ENCODE peak calls at places on chromosome 13, in eight cellular contexts. Z is adrenal gland, H is left ventricle myocardium inferior, J is NT2/D1, E is hepatocyte, Q is AG09309, F is HL-60, N is cardiac muscle cell. U is an unnamed sample.

GRCh38 chr13:40433577-40433976 is 232.9 kb downstream of the FOXO1 start:
- DNase-seq in H (no peak), E (no peak), J (no peak), N (no peak), Q (no peak), Z (no peak), F (peak; percentile 42), U (no peak)

GRCh38 chr13:91704398-91704797 is 306.0 kb downstream of the GPC5 start:
- DNase-seq in H (no peak), F (no peak), E (no peak), Z (no peak), J (no peak), N (no peak), Q (no peak), U (peak; percentile 23)

GRCh38 chr13:40169476-40169875 is 497.0 kb downstream of the FOXO1 start:
- DNase-seq in H (no peak), E (no peak), F (no peak), J (no peak), Q (no peak), N (no peak), Z (no peak), U (no peak)

GRCh38 chr13:66532845-66533244 is 697.3 kb downstream of the PCDH9 start:
- DNase-seq in F (no peak), N (no peak), J (no peak), Q (no peak), E (no peak), H (no peak), Z (no peak), U (no peak)

GRCh38 chr13:110305949-110306339 is 1.0 kb downstream of the COL4A1 start:
- DNase-seq in J (no peak), Q (no peak), N (no peak), E (no peak), H (no peak), F (no peak), Z (no peak), U (no peak)

GRCh38 chr13:78121459-78122348 is 203.1 kb upstream of the EDNRB start:
- DNase-seq in J (peak; percentile 70), H (peak; percentile 31), Q (peak; percentile 14), F (peak; percentile 71), Z (peak; percentile 39), N (peak; percentile 66), E (peak; percentile 73), U (peak; percentile 34)

GRCh38 chr13:77988355-77988754 is 69.7 kb upstream of the EDNRB start:
- DNase-seq in H (no peak), F (no peak), E (no peak), N (no peak), Z (no peak), J (no peak), Q (no peak), U (no peak)

GRCh38 chr13:109669956-109670355 is 116.4 kb downstream of the IRS2 start:
- DNase-seq in F (no peak), Q (no peak), H (no peak), E (no peak), J (no peak), Z (no peak), N (no peak), U (no peak)

GRCh38 chr13:73169971-73170370 is 111.2 kb downstream of the KLF5 start:
- DNase-seq in Z (no peak), J (no peak), E (no peak), Q (no peak), H (no peak), N (no peak), F (no peak), U (no peak)

GRCh38 chr13:110912651-110913051 is 2.2 kb downstream of the ANKRD10 start:
- DNase-seq in E (peak; percentile 38), F (peak; percentile 11), J (no peak), Z (no peak), H (no peak), Q (no peak), N (peak; percentile 39), U (peak; percentile 20)

GRCh38 chr13:71587778-71588177 is 279.2 kb downstream of the DACH1 start:
- DNase-seq in Z (no peak), F (no peak), E (no peak), Q (no peak), J (no peak), N (no peak), H (no peak), U (no peak)

GRCh38 chr13:32829269-32829668 is 187.0 kb upstream of the KL start:
- DNase-seq in E (no peak), H (no peak), Q (no peak), J (no peak), Z (no peak), F (no peak), N (no peak), U (no peak)

GRCh38 chr13:113001251-113002140 is 32.5 kb downstream of the MCF2L start:
- DNase-seq in E (peak; percentile 83), Q (no peak), J (peak; percentile 48), Z (peak; percentile 54), H (no peak), F (no peak), N (peak; percentile 91), U (peak; percentile 22)

GRCh38 chr13:113002206-113002821 is 33.3 kb downstream of the MCF2L start:
- DNase-seq in N (peak; percentile 58), Z (no peak), J (no peak), F (no peak), H (no peak), E (peak; percentile 60), Q (no peak), U (no peak)

GRCh38 chr13:112998506-112999280 is 29.7 kb downstream of the MCF2L start:
- DNase-seq in J (no peak), E (no peak), N (no peak), Z (no peak), Q (no peak), F (no peak), H (no peak), U (no peak)

GRCh38 chr13:112999414-113000177 is 30.6 kb downstream of the MCF2L start:
- DNase-seq in Z (no peak), E (no peak), Q (no peak), J (no peak), F (no peak), N (no peak), H (no peak), U (no peak)

GRCh38 chr13:113000575-113000974 is 31.6 kb downstream of the MCF2L start:
- DNase-seq in J (no peak), Z (no peak), F (no peak), N (no peak), H (no peak), Q (no peak), E (no peak), U (no peak)
- H3K4me3 ChIP-seq in J (no peak overlapping the region), Z (no peak overlapping the region), F (no peak overlapping the region), N (no peak overlapping the region), H (peak overlapping the region; percentile 60), Q (no peak overlapping the region), E (no peak overlapping the region), U (no peak overlapping the region)

DNA sequence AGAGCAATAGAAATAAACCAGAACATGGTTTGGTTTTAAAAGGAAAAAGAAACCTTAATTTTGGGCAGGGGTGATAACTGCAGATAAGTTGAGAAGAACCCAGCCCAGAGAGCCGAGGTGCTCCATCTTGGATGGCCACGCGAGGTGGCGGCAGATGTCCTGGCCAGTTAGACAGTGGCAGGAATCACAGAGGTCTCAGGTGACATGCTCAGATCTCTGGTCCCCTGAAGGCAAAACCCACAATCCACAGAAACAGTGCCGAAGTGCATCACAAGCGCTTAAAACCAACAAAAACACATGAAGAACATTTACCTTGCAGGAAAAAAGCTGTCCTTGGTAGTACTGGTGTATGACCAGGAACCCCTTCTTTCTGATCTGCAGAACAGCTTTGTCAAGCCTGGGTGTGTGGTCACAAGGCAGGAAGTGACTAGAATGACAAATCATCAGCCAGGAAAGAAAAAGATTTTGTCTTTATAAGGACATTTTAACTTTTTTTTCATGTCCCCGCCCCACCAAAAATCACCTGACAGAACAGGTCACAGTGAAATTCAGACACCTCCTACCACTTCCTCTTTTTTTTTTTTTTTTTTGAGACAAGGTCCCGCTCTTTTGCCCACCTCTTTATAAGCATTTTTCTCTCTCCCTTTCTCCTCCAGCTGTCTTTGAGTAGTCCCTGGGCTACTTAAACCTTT is at the start of gene LCP1:
- DNase-seq in Q (no peak), Z (no peak), N (no peak), F (peak; percentile 95), E (peak; percentile 30), J (no peak), H (no peak), U (no peak)
- H3K4me3 ChIP-seq in Q (no peak within 1 kb of the TSS), Z (no peak within 1 kb of the TSS), N (no peak within 1 kb of the TSS), F (peak within 1 kb of the TSS; percentile 41), E (peak within 1 kb of the TSS; percentile 14), J (no peak within 1 kb of the TSS), H (peak within 1 kb of the TSS; percentile 43), U (no peak within 1 kb of the TSS)

DNA sequence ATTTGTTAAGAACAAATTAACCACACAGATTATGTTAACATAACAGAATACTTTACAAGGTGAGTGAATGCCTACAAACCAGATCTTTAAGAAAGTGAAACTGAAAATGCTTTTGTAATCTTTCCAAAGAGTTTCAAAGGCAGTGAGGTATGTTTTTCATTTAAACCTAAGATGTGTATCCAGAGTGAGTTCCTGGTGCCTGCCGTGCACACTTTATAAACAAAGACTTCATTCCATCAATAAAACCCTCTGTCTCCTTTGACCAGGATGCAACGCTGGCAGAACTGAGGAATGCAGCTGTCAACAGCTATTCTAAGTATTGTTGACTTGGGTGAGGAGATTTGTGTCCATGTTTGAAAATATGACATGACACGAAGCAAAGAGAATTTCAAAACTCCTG is 344.6 kb downstream of the DNAJC15 start:
- DNase-seq in E (peak; percentile 22), N (no peak), F (no peak), J (no peak), Z (no peak), Q (no peak), H (no peak), U (no peak)
- H3K4me3 ChIP-seq in E (no peak overlapping the region), N (no peak overlapping the region), F (no peak overlapping the region), J (no peak overlapping the region), Z (no peak overlapping the region), Q (no peak overlapping the region), H (peak overlapping the region; percentile 3), U (no peak overlapping the region)

GRCh38 chr13:107251321-107251720 is 683.4 kb upstream of the ARGLU1 start:
- DNase-seq in F (no peak), Z (no peak), Q (no peak), J (no peak), H (no peak), E (no peak), N (no peak), U (no peak)

GRCh38 chr13:107250626-107251025 is 682.7 kb upstream of the ARGLU1 start:
- DNase-seq in Z (no peak), F (no peak), H (no peak), N (no peak), J (no peak), E (no peak), Q (no peak), U (no peak)

GRCh38 chr13:107254392-107254791 is 686.5 kb upstream of the ARGLU1 start:
- DNase-seq in F (no peak), J (no peak), H (no peak), Z (no peak), Q (no peak), E (no peak), N (no peak), U (no peak)

GRCh38 chr13:107252021-107252420 is 684.1 kb upstream of the ARGLU1 start:
- DNase-seq in Z (no peak), F (no peak), J (no peak), N (no peak), H (no peak), E (no peak), Q (no peak), U (no peak)

DNA sequence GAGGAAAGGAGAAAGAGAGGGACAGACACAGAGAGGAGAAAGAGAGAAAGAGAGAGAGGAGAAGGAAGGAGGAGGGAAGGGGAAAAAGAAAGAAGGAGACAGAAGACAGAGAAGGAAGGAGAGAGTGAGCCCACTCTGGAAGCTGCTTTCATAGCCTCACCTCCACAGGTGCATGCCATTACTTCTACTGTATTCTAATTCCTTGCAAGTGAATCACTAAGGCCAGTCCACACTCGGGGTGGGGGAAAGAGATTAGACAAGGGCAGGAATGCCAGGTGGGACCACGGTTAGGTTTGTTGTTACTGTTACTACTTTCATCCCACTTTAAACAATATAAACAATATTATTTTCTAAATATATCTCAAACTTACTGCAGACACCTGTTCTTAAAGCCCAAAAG is 684.5 kb upstream of the ARGLU1 start:
- DNase-seq in Z (no peak), J (no peak), F (no peak), H (no peak), E (no peak), Q (no peak), N (no peak), U (no peak)
- H3K4me3 ChIP-seq in Z (no peak overlapping the region), J (no peak overlapping the region), F (no peak overlapping the region), H (no peak overlapping the region), E (no peak overlapping the region), Q (no peak overlapping the region), N (no peak overlapping the region), U (no peak overlapping the region)